ENCODE peak calls at places on chromosome 22, in five cellular contexts. M is mucosa of gallbladder; J is stimulated activated effector memory CD8-positive, alpha-beta T cell treated with anti-CD3 and anti-CD28 coated beads, Interleukin-12 subunit alpha, Interleukin-12 subunit beta, amount 100 ng/mL, for 72 hours; I is heart left ventricle; N is epithelial cell of esophagus. A is an unnamed sample.

GRCh38 chr22:29152045-29152380 is 53.7 kb upstream of the EMID1 start:
- DNase-seq in I (no peak), J (no peak), M (no peak), N (no peak), A (no peak)

GRCh38 chr22:34067031-34067430 is 146.8 kb upstream of the LARGE1 start:
- DNase-seq in I (no peak), N (no peak), J (no peak), M (no peak), A (no peak)

GRCh38 chr22:42944409-42944808 is 70.5 kb downstream of the PACSIN2 start:
- DNase-seq in I (no peak), N (no peak), J (no peak), M (no peak), A (no peak)

GRCh38 chr22:41240377-41241132 is at the start of gene CHADL:
- DNase-seq in N (no peak), I (no peak), M (no peak), J (no peak), A (peak)

GRCh38 chr22:50498322-50498861 is 9.1 kb downstream of the LMF2 start:
- DNase-seq in J (peak), N (peak), I (no peak), M (peak), A (peak)

GRCh38 chr22:40157546-40157945 is 20.2 kb upstream of the TNRC6B start:
- DNase-seq in I (no peak), N (no peak), M (no peak), J (no peak), A (no peak)

GRCh38 chr22:40257979-40258378 is 80.3 kb downstream of the TNRC6B start:
- DNase-seq in I (no peak), N (peak), M (no peak), J (no peak), A (no peak)

GRCh38 chr22:50216684-50217520 is 16.1 kb downstream of the SELENOO start:
- DNase-seq in N (no peak), J (no peak), M (no peak), I (no peak), A (no peak)

GRCh38 chr22:37245740-37246139 is 1.7 kb upstream of the RAC2 start:
- DNase-seq in N (no peak), I (no peak), M (no peak), J (no peak), A (no peak)

GRCh38 chr22:41367680-41368542 is 13.8 kb upstream of the TEF start:
- DNase-seq in M (peak), N (peak), I (no peak), J (no peak), A (peak)

GRCh38 chr22:27476729-27477128 is 324.8 kb downstream of the MN1 start:
- DNase-seq in I (no peak), J (no peak), M (peak), N (peak), A (no peak)

GRCh38 chr22:24001314-24001713 is 3.9 kb downstream of the GSTT4 start:
- DNase-seq in J (no peak), I (no peak), N (no peak), M (no peak), A (no peak)

GRCh38 chr22:17152971-17153370 is 6.1 kb downstream of the HDHD5 start:
- DNase-seq in J (no peak), N (no peak), M (peak), I (no peak), A (peak)